ENCODE peak calls at places on chromosome 17, in nine cellular contexts. V is Caco-2; B is activated CD8-positive, alpha-beta T cell treated with anti-CD3 and anti-CD28 coated beads for 36 hours; A is AG10803; Y is ascending aorta; P is RWPE1; Q is transverse colon; M is tibial artery; W is kidney epithelial cell. O is an unnamed sample.

GRCh38 chr17:78442648-78443128 is 64.2 kb downstream of the PGS1 start:
- DNase-seq in V (no peak), B (no peak), A (peak; percentile 54), Y (peak; percentile 79), P (no peak), Q (peak; percentile 64), M (peak; percentile 69), W (no peak), O (no peak)

GRCh38 chr17:51270675-51271074 is 10.3 kb downstream of the UTP18 start:
- DNase-seq in V (no peak), B (no peak), A (no peak), Y (no peak), P (no peak), Q (no peak), M (no peak), W (no peak), O (no peak)

GRCh38 chr17:78933025-78933958 is 8.1 kb upstream of the TIMP2 start:
- DNase-seq in V (no peak), B (peak; percentile 72), A (peak; percentile 96), Y (peak; percentile 65), P (peak; percentile 90), Q (peak; percentile 59), M (peak; percentile 78), W (peak; percentile 97), O (peak; percentile 50)

GRCh38 chr17:44111777-44112176 is 11.7 kb downstream of the HDAC5 start:
- DNase-seq in V (no peak), B (no peak), A (no peak), Y (no peak), P (no peak), Q (no peak), M (no peak), W (no peak), O (no peak)

GRCh38 chr17:80943346-80944145 is 48.1 kb upstream of the CHMP6 start:
- DNase-seq in V (no peak), B (no peak), A (no peak), Y (no peak), P (no peak), Q (no peak), M (peak; percentile 7), W (no peak), O (no peak)

GRCh38 chr17:8670486-8670885 is 40.0 kb upstream of the MYH10 start:
- DNase-seq in V (no peak), B (no peak), A (no peak), Y (no peak), P (no peak), Q (no peak), M (no peak), W (no peak), O (no peak)

GRCh38 chr17:81551458-81552243 is 502 bp downstream of the FAAP100 start:
- DNase-seq in V (peak; percentile 63), B (peak; percentile 23), A (peak; percentile 27), Y (no peak), P (peak; percentile 24), Q (peak; percentile 54), M (no peak), W (no peak), O (no peak)

GRCh38 chr17:81865733-81866439 is 5.3 kb downstream of the ARHGDIA start:
- DNase-seq in V (no peak), B (no peak), A (peak; percentile 20), Y (no peak), P (no peak), Q (peak; percentile 96), M (no peak), W (no peak), O (no peak)

DNA sequence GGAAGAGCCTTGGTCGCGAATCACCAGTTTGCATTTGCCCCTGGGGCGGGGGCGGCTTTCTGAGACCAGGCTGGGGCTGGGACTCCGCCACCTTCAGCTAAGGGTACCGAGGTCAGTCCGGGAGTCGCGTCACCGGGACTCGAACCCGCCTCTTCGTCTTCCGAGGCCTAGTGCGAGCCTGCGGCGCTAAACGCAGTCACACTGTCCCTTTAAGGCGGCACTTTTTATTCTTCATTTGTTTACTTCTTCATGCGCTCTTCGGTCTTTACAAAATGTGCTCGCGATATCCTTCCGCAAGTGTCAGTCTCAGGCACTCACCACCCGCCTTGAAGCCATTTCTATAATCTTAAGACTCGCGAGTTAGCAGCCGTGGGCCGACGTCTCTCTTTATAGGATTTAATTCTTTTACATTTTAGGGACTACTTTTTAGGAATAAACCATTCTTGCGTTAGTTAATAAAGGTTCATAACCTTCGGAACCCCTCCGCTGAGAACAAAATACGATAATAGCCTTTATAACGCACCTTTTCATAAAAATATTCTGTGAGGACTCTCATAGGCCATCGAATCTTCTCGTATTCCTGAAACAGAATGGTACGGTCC is 593 bp upstream of the HEXIM1 start:
- DNase-seq in V (peak; percentile 91), B (peak; percentile 88), A (peak; percentile 97), Y (no peak), P (no peak), Q (peak; percentile 82), M (peak; percentile 77), W (no peak), O (peak; percentile 71)
- TF ChIP-seq CTCF in V (no peak), B (no peak), A (no peak), Y (no peak), P (no peak), Q (no peak), M (no peak), W (no peak), O (no peak)

DNA sequence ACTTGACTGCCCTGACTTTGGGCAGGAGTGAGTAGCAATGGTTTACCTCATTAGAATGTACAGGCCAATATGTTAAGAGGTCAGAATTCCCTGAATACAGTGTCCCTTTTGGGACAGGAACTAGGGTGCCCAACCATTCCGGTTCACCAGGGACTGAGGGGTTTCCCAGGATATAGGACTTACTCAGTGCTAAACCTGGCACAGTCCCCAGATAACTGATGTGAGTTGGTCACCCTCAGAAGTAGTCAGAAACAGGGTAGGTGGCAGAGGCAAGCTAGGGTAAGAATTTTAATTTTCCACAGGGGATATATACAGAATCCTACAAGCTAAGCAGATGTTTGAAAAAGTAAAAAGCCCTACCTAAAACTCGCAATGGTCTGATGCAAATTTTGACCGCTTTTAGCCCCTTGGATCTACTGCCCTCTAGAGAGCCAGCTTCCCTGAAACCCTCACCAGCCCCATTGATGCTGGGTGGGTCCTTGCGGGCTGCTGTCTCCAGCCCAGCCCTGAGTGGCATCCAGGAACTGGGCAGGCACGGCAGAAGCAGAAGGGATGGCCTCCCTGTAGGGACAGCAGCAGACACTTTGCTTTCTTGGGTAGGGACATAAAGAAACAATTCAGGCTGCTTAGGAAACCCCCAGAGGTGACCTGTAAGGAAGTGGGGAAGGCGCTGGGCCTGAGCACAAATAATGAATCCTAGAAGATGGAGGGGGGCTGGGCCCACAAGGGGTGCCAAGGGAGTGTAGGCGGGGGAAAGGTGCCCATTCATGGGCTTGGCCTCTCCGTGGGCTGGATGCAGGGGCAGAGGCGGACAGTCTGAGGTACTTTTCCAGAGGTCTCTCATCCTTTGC is 434.8 kb downstream of the SLC39A11 start:
- DNase-seq in V (no peak), B (no peak), A (peak; percentile 12), Y (no peak), P (no peak), Q (no peak), M (no peak), W (no peak), O (no peak)
- TF ChIP-seq CTCF in V (no peak), B (no peak), A (no peak), Y (no peak), P (no peak), Q (peak; percentile 9), M (no peak), W (peak; percentile 25), O (peak; percentile 6)

GRCh38 chr17:75877752-75878173 is 618 bp downstream of the TRIM47 start:
- DNase-seq in V (peak; percentile 78), B (peak; percentile 81), A (peak; percentile 58), Y (no peak), P (peak; percentile 51), Q (peak; percentile 88), M (peak; percentile 61), W (no peak), O (peak; percentile 73)
- TF ChIP-seq CTCF in V (peak; percentile 64), B (peak; percentile 67), A (peak; percentile 29), Y (peak; percentile 51), P (peak; percentile 73), Q (peak; percentile 62), M (peak; percentile 60), W (peak; percentile 14), O (peak; percentile 56)

DNA sequence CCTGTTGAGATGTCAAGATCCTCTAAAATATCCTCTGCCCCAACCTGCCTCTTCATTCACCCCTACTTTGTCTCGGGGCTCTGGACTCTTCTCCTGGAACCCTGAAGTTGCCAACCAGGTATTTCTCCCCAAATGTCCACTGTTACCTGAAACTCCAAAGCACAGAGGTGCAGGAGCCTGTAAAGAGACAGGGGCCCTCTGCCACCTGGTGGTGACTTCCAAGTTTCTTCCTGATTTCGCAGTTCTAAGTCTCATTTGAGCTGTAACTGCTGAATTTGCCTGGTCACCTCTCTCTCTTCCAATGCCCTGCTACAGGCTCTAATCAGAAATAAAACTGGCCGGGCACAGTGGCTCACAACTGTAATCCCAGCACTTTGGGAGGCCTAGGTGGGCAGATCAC is 77.1 kb upstream of the RCVRN start:
- DNase-seq in V (no peak), B (peak; percentile 14), A (no peak), Y (no peak), P (peak; percentile 23), Q (peak; percentile 15), M (no peak), W (no peak), O (peak; percentile 54)
- TF ChIP-seq CTCF in V (no peak), B (peak; percentile 33), A (peak; percentile 32), Y (no peak), P (no peak), Q (peak; percentile 24), M (no peak), W (peak; percentile 35), O (peak; percentile 26)